ENCODE peak calls at places on chromosomes 16 and 17, in five cellular contexts. Q is DMS 273 treated with DMSO at 0.1 percent for 48 hours, D is T-helper 1 cell, A is GDM1, J is nucleus accumbens. C is an unnamed sample.

GRCh38 chr16:49754495-49755290 is 101.2 kb downstream of the ZNF423 start:
- DNase-seq in Q (no peak), D (no peak), A (no peak), J (no peak), C (peak; percentile 11)

GRCh38 chr16:11585460-11586374 is 1.0 kb downstream of the LITAF start:
- DNase-seq in Q (no peak), D (no peak), A (no peak), J (no peak), C (peak; percentile 42)

GRCh38 chr16:46688101-46688656 is 799 bp downstream of the VPS35 start:
- DNase-seq in Q (no peak), D (no peak), A (peak; percentile 33), J (peak; percentile 33), C (no peak)

GRCh38 chr16:19994771-19995170 is 78.9 kb downstream of the GPR139 start:
- DNase-seq in Q (no peak), D (no peak), A (no peak), J (no peak), C (no peak)

GRCh38 chr17:57021226-57021940 is 43.5 kb downstream of the SCPEP1 start:
- DNase-seq in Q (no peak), D (no peak), A (no peak), J (no peak), C (no peak)

GRCh38 chr17:81338301-81339179 is 43.4 kb upstream of the SLC38A10 start:
- DNase-seq in Q (no peak), D (no peak), A (no peak), J (no peak), C (no peak)

GRCh38 chr16:70577256-70577698 is 53.7 kb downstream of the SF3B3 start:
- DNase-seq in Q (no peak), D (no peak), A (no peak), J (no peak), C (no peak)

GRCh38 chr16:10597184-10597583 is 16.8 kb upstream of the EMP2 start:
- DNase-seq in Q (no peak), D (no peak), A (no peak), J (no peak), C (no peak)

GRCh38 chr17:69870091-69870530 is 204.9 kb upstream of the KCNJ16 start:
- DNase-seq in Q (no peak), D (no peak), A (no peak), J (no peak), C (no peak)

GRCh38 chr16:19130852-19131808 is 17.4 kb downstream of the ITPRIPL2 start:
- DNase-seq in Q (peak; percentile 92), D (no peak), A (no peak), J (peak; percentile 49), C (no peak)

GRCh38 chr16:89373355-89374110 is 116.8 kb downstream of the ANKRD11 start:
- DNase-seq in Q (no peak), D (no peak), A (no peak), J (peak; percentile 55), C (no peak)

GRCh38 chr17:81429813-81430510 is 34.7 kb downstream of the BAHCC1 start:
- DNase-seq in Q (peak; percentile 69), D (no peak), A (no peak), J (peak; percentile 67), C (no peak)

GRCh38 chr16:2766430-2767139 is 10.5 kb downstream of the ELOB start:
- DNase-seq in Q (no peak), D (no peak), A (no peak), J (no peak), C (no peak)

GRCh38 chr16:14641877-14642276 is 9.1 kb downstream of the BFAR start:
- DNase-seq in Q (no peak), D (no peak), A (no peak), J (no peak), C (no peak)

GRCh38 chr17:8420041-8420934 is 15.4 kb upstream of the NDEL1 start:
- DNase-seq in Q (no peak), D (no peak), A (no peak), J (no peak), C (no peak)

GRCh38 chr16:25750489-25750888 is 58.7 kb downstream of the HS3ST4 start:
- DNase-seq in Q (no peak), D (no peak), A (no peak), J (no peak), C (no peak)

GRCh38 chr16:7231762-7232161 is 100.9 kb upstream of the RBFOX1 start:
- DNase-seq in Q (no peak), D (no peak), A (no peak), J (no peak), C (no peak)

GRCh38 chr17:34269969-34270368 is at the start of gene CCL7:
- DNase-seq in Q (no peak), D (no peak), A (no peak), J (no peak), C (no peak)

GRCh38 chr17:52376137-52376536 is 217.6 kb upstream of the CA10 start:
- DNase-seq in Q (no peak), D (no peak), A (no peak), J (no peak), C (no peak)

GRCh38 chr16:85511938-85512551 is 101.1 kb upstream of the GSE1 start:
- DNase-seq in Q (no peak), D (no peak), A (no peak), J (no peak), C (no peak)

GRCh38 chr16:3509470-3509928 is 8.7 kb downstream of the CLUAP1 start:
- DNase-seq in Q (no peak), D (peak; percentile 61), A (no peak), J (no peak), C (peak; percentile 19)

GRCh38 chr17:7218166-7218565 is 1.5 kb downstream of the DLG4 start:
- DNase-seq in Q (no peak), D (no peak), A (no peak), J (no peak), C (no peak)

GRCh38 chr16:54928421-54929089 is 2.1 kb upstream of the IRX5 start:
- DNase-seq in Q (no peak), D (no peak), A (peak; percentile 76), J (peak; percentile 31), C (peak; percentile 32)

GRCh38 chr17:60720763-60721531 is 43.3 kb downstream of the BCAS3 start:
- DNase-seq in Q (peak; percentile 8), D (peak; percentile 30), A (peak; percentile 2), J (peak; percentile 53), C (peak; percentile 20)

GRCh38 chr17:1883536-1883935 is 53.7 kb downstream of the RPA1 start:
- DNase-seq in Q (no peak), D (no peak), A (no peak), J (no peak), C (no peak)

GRCh38 chr16:53817117-53817516 is 113.2 kb downstream of the FTO start:
- DNase-seq in Q (no peak), D (no peak), A (no peak), J (no peak), C (no peak)

GRCh38 chr16:84507011-84507982 is 2.8 kb upstream of the MEAK7 start:
- DNase-seq in Q (no peak), D (no peak), A (no peak), J (no peak), C (no peak)

GRCh38 chr17:77516902-77517301 is 376.1 kb downstream of the SEC14L1 start:
- DNase-seq in Q (no peak), D (no peak), A (no peak), J (no peak), C (no peak)

GRCh38 chr17:79992657-79993389 is 42.8 kb downstream of the TBC1D16 start:
- DNase-seq in Q (no peak), D (no peak), A (no peak), J (no peak), C (no peak)

GRCh38 chr16:12542818-12543699 is 260.6 kb downstream of the CPPED1 start:
- DNase-seq in Q (no peak), D (no peak), A (no peak), J (no peak), C (no peak)

GRCh38 chr17:81519284-81520020 is 6.9 kb upstream of the ACTG1 start:
- DNase-seq in Q (no peak), D (peak; percentile 67), A (no peak), J (no peak), C (peak; percentile 44)

C was measured in immature natural killer cell.